ENCODE peak calls at places on chromosomes 12 and 14, in eight cellular contexts. Y is EL; Z is stimulated activated naive CD4-positive, alpha-beta T cell; A is heart left ventricle; G is fibroblast of the conjunctiva; X is retina; I is AG04450; L is choroid plexus epithelial cell. U is an unnamed sample.

GRCh38 chr14:60722836-60723217 is 1.3 kb downstream of the SIX4 start:
- DNase-seq in Y (peak), Z (no peak), A (no peak), G (no peak), X (no peak), I (no peak), L (peak), U (no peak)

GRCh38 chr12:124740691-124741137 is 123.0 kb downstream of the SCARB1 start:
- DNase-seq in Y (peak), Z (no peak), A (peak), G (no peak), X (no peak), I (no peak), L (peak), U (no peak)

GRCh38 chr14:102575479-102576428 is 16.7 kb upstream of the RCOR1 start:
- DNase-seq in Y (no peak), Z (no peak), A (no peak), G (no peak), X (no peak), I (no peak), L (no peak), U (no peak)

GRCh38 chr14:91367173-91368171 is 50.1 kb downstream of the CCDC88C start:
- DNase-seq in Y (peak), Z (peak), A (no peak), G (no peak), X (no peak), I (no peak), L (peak), U (no peak)

GRCh38 chr14:76423534-76423933 is 47.6 kb downstream of the ESRRB start:
- DNase-seq in Y (no peak), Z (no peak), A (no peak), G (no peak), X (no peak), I (no peak), L (no peak), U (no peak)

GRCh38 chr14:59282366-59282765 is 93.9 kb downstream of the DAAM1 start:
- DNase-seq in Y (peak), Z (no peak), A (no peak), G (peak), X (no peak), I (no peak), L (peak), U (no peak)

GRCh38 chr14:64849940-64850339 is 29.8 kb downstream of the SPTB start:
- DNase-seq in Y (no peak), Z (no peak), A (no peak), G (no peak), X (no peak), I (no peak), L (no peak), U (no peak)

GRCh38 chr14:94334837-94335236 is 11.7 kb upstream of the SERPINA6 start:
- DNase-seq in Y (no peak), Z (no peak), A (no peak), G (no peak), X (no peak), I (no peak), L (peak), U (no peak)

GRCh38 chr14:78725086-78725485 is 554.9 kb downstream of the NRXN3 start:
- DNase-seq in Y (no peak), Z (no peak), A (no peak), G (no peak), X (peak), I (no peak), L (no peak), U (no peak)